ENCODE peak calls at places on chromosomes 11 and 22, in six cellular contexts. Z, F, W, D, J and V are unnamed samples.

GRCh38 chr11:113896156-113896879 is 8.3 kb upstream of the HTR3B start:
- DNase-seq in Z (peak; percentile 42), F (peak; percentile 8), W (no peak), D (no peak), J (peak; percentile 50), V (peak; percentile 40)

GRCh38 chr11:11624926-11625325 is 3.1 kb upstream of the GALNT18 start:
- DNase-seq in Z (no peak), F (no peak), W (no peak), D (no peak), J (no peak), V (no peak)

GRCh38 chr11:74822187-74822586 is 73.5 kb downstream of the RNF169 start:
- DNase-seq in Z (no peak), F (no peak), W (no peak), D (no peak), J (no peak), V (no peak)

GRCh38 chr22:47201186-47201995 is 438.9 kb downstream of the TBC1D22A start:
- DNase-seq in Z (no peak), F (no peak), W (peak; percentile 60), D (no peak), J (no peak), V (no peak)

GRCh38 chr11:92141159-92141558 is 83.5 kb upstream of the FAT3 start:
- DNase-seq in Z (no peak), F (no peak), W (no peak), D (no peak), J (no peak), V (no peak)

GRCh38 chr22:27952091-27952490 is 33.0 kb upstream of the PITPNB start:
- DNase-seq in Z (peak; percentile 68), F (no peak), W (no peak), D (no peak), J (no peak), V (peak; percentile 46)

GRCh38 chr11:86592659-86593451 is 79.6 kb downstream of the ME3 start:
- DNase-seq in Z (peak; percentile 88), F (peak; percentile 96), W (no peak), D (no peak), J (peak; percentile 94), V (peak; percentile 56)

GRCh38 chr22:27431896-27432295 is 369.7 kb downstream of the MN1 start:
- DNase-seq in Z (no peak), F (no peak), W (no peak), D (no peak), J (no peak), V (no peak)

GRCh38 chr11:55942785-55943392 is 6.7 kb upstream of the OR5I1 start:
- DNase-seq in Z (peak; percentile 23), F (peak; percentile 8), W (no peak), D (peak; percentile 4), J (no peak), V (peak; percentile 72)

GRCh38 chr11:69001301-69002081 is 11.6 kb downstream of the MRGPRF start:
- DNase-seq in Z (no peak), F (no peak), W (no peak), D (no peak), J (no peak), V (no peak)

GRCh38 chr11:40306938-40307548 is 1152.4 kb downstream of the LRRC4C start:
- DNase-seq in Z (peak; percentile 65), F (peak; percentile 23), W (no peak), D (peak; percentile 58), J (no peak), V (peak; percentile 66)